ENCODE peak calls at places on chromosomes 4 and X, in six cellular contexts. H is aorta; Z is transverse colon; F is CD8-positive, alpha-beta T cell; U is psoas muscle; S is naive thymus-derived CD4-positive, alpha-beta T cell. P is an unnamed sample. For H3K4me1 and H3K9me3, the result is how much of the 10 kb centered on the place peaks cover.

GRCh38 chr4:172411180-172411579 is 598.0 kb downstream of the GALNTL6 start:
- DNase-seq in S (no peak), Z (no peak), H (no peak), U (no peak), F (no peak), P (peak)

GRCh38 chr4:165331316-165331715 is 3.8 kb downstream of the MSMO1 start:
- DNase-seq in H (no peak), U (no peak), S (no peak), Z (no peak), F (no peak), P (no peak)

GRCh38 chrX:17474892-17475291 is 99.9 kb downstream of the NHS start:
- DNase-seq in H (no peak), S (no peak), U (no peak), F (no peak), Z (no peak), P (no peak)

GRCh38 chr4:52657630-52658501 is 1.2 kb downstream of the USP46 start:
- DNase-seq in H (no peak), U (peak), F (no peak), Z (no peak), S (no peak), P (peak)

GRCh38 chr4:99161700-99162099 is 17.6 kb upstream of the ADH4 start:
- DNase-seq in F (no peak), H (no peak), U (no peak), Z (no peak), S (no peak), P (no peak)

GRCh38 chrX:19886888-19887531 is 390 bp downstream of the SH3KBP1 start:
- DNase-seq in Z (peak), F (no peak), U (peak), H (peak), S (peak), P (no peak)

GRCh38 chr4:14196141-14196540 is 568.6 kb upstream of the BOD1L1 start:
- DNase-seq in U (peak), Z (no peak), H (peak), S (no peak), F (no peak), P (no peak)

GRCh38 chr4:103099691-103100392 is at the start of gene BDH2:
- DNase-seq in F (peak), H (no peak), U (no peak), S (no peak), Z (peak), P (peak)

GRCh38 chr4:188417181-188417580 is 277.9 kb downstream of the TRIML1 start:
- DNase-seq in F (no peak), U (no peak), H (no peak), S (no peak), Z (no peak), P (no peak)

GRCh38 chr4:144627663-144628076 is 18.3 kb upstream of the HHIP start:
- DNase-seq in S (no peak), H (no peak), Z (no peak), U (no peak), F (no peak), P (no peak)

GRCh38 chr4:168486961-168487820 is 6.9 kb upstream of the DDX60L start:
- DNase-seq in F (no peak), S (no peak), U (no peak), H (no peak), Z (no peak), P (no peak)

GRCh38 chr4:168483786-168484185 is 3.5 kb upstream of the DDX60L start:
- DNase-seq in S (no peak), U (no peak), Z (no peak), H (no peak), F (no peak), P (no peak)

GRCh38 chr4:168487821-168488162 is 7.5 kb upstream of the DDX60L start:
- DNase-seq in Z (no peak), S (no peak), U (no peak), H (no peak), F (no peak), P (no peak)

GRCh38 chr4:168485511-168485910 is 5.2 kb upstream of the DDX60L start:
- DNase-seq in H (no peak), F (no peak), U (no peak), S (no peak), Z (no peak), P (no peak)

GRCh38 chr4:168484626-168485025 is 4.3 kb upstream of the DDX60L start:
- DNase-seq in S (no peak), H (no peak), F (no peak), U (no peak), Z (no peak), P (no peak)
- H3K4me1 ChIP-seq in S (under half), H (under half), F (under half), U (under half), Z (under half), P (under half)

GRCh38 chr4:3036131-3036952 is 38.0 kb downstream of the HTT-AS start:
- DNase-seq in S (no peak), Z (no peak), F (no peak), H (no peak), U (no peak), P (no peak)

GRCh38 chr4:3039706-3040366 is 34.5 kb downstream of the HTT-AS start:
- DNase-seq in Z (no peak), U (no peak), S (no peak), H (no peak), F (no peak), P (no peak)

GRCh38 chr4:3035674-3036073 is 38.7 kb downstream of the HTT-AS start:
- DNase-seq in H (no peak), U (no peak), S (no peak), F (no peak), Z (no peak), P (no peak)

GRCh38 chr4:3040447-3041191 is 33.7 kb downstream of the HTT-AS start:
- DNase-seq in U (no peak), H (no peak), S (no peak), Z (no peak), F (no peak), P (no peak)

DNA sequence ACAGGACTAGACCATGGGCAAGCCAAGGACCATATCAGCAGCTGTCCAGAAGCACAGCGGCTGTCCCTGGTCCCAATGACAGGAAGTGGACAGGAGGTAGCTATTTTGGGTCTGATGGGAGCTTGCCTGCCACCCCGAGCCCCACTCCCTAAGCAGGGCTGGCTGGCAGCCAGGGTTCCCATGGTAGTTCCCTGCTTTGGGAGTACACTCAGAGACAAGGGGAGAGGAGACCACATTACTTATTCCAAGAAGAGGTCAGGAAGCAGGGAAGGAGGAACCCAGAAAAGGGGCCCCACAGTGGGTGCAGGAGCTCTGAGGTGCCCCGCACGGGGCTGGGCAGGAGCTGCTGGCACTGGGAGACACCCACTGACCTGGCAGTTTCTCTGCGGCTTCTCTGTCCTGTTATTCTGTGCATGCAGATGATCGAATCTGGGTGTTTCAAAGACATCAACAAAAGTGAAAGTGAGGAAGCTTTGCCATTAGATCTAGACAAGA is 36.3 kb downstream of the HTT-AS start:
- DNase-seq in U (peak), S (no peak), Z (no peak), F (no peak), H (no peak), P (no peak)
- H3K4me3 ChIP-seq in U (peak), S (peak), Z (no peak), F (peak), H (no peak), P (no peak)

GRCh38 chr4:858831-859451 is 33.0 kb upstream of the CPLX1 start:
- DNase-seq in Z (no peak), S (no peak), F (no peak), U (no peak), H (peak), P (no peak)
- H3K9me3 ChIP-seq in Z (under half), S (under half), F (under half), U (under half), H (under half), P (under half)

GRCh38 chrX:130097507-130098201 is 12.6 kb downstream of the ELF4 start:
- DNase-seq in S (no peak), Z (peak), F (no peak), U (no peak), H (no peak), P (peak)
- H3K4me1 ChIP-seq in S (under half), Z (under half), F (half or more), U (under half), H (under half), P (under half)

GRCh38 chrX:150508461-150509367 is 59.7 kb upstream of the MTM1 start:
- DNase-seq in U (peak), Z (peak), S (no peak), H (peak), F (no peak), P (no peak)
- H3K4me3 ChIP-seq in U (no peak), Z (no peak), S (no peak), H (no peak), F (no peak), P (no peak)

P was measured in BE2C.